ENCODE peak calls at places on chromosomes 1 and 21, in four cellular contexts. One of them, this sample, is unnamed.

GRCh38 chr1:221949996-221950395 is 208.1 kb upstream of the DUSP10 start:
- DNase-seq in tibial artery: no peak
- DNase-seq in activated T-cell treated with anti-CD3 and anti-CD28 coated beads for 4 hours: no peak
- DNase-seq in pancreas: no peak
- DNase-seq in this sample: no peak

GRCh38 chr1:193799948-193800690 is 613.7 kb upstream of the B3GALT2 start:
- DNase-seq in activated T-cell treated with anti-CD3 and anti-CD28 coated beads for 4 hours: no peak
- DNase-seq in pancreas: no peak
- DNase-seq in tibial artery: no peak
- DNase-seq in this sample: no peak

GRCh38 chr1:39981957-39982356 is 27.0 kb downstream of the MFSD2A start:
- DNase-seq in activated T-cell treated with anti-CD3 and anti-CD28 coated beads for 4 hours: no peak
- DNase-seq in tibial artery: no peak
- DNase-seq in pancreas: no peak
- DNase-seq in this sample: no peak

GRCh38 chr1:111214086-111214801 is 13.3 kb upstream of the CHI3L2 start:
- DNase-seq in activated T-cell treated with anti-CD3 and anti-CD28 coated beads for 4 hours: no peak
- DNase-seq in pancreas: no peak
- DNase-seq in tibial artery: no peak
- DNase-seq in this sample: no peak

GRCh38 chr1:14924012-14924452 is 229.5 kb upstream of the TMEM51 start:
- DNase-seq in pancreas: peak; percentile 70
- DNase-seq in tibial artery: peak; percentile 61
- DNase-seq in activated T-cell treated with anti-CD3 and anti-CD28 coated beads for 4 hours: no peak
- DNase-seq in this sample: peak; percentile 92

GRCh38 chr1:68819190-68819829 is 322.4 kb upstream of the DEPDC1 start:
- DNase-seq in pancreas: no peak
- DNase-seq in activated T-cell treated with anti-CD3 and anti-CD28 coated beads for 4 hours: no peak
- DNase-seq in tibial artery: no peak
- DNase-seq in this sample: no peak

GRCh38 chr1:1291611-1292441 is 11.6 kb downstream of the SCNN1D start:
- DNase-seq in tibial artery: peak; percentile 44
- DNase-seq in pancreas: peak; percentile 73
- DNase-seq in activated T-cell treated with anti-CD3 and anti-CD28 coated beads for 4 hours: peak; percentile 64
- DNase-seq in this sample: no peak

GRCh38 chr1:35379317-35380000 is 111.0 kb downstream of the ZMYM4 start:
- DNase-seq in activated T-cell treated with anti-CD3 and anti-CD28 coated beads for 4 hours: no peak
- DNase-seq in tibial artery: no peak
- DNase-seq in pancreas: no peak
- DNase-seq in this sample: peak; percentile 71

GRCh38 chr1:23793018-23793781 is 2.3 kb downstream of the LYPLA2 start:
- DNase-seq in pancreas: peak; percentile 46
- DNase-seq in activated T-cell treated with anti-CD3 and anti-CD28 coated beads for 4 hours: no peak
- DNase-seq in tibial artery: no peak
- DNase-seq in this sample: peak; percentile 90

GRCh38 chr1:234154320-234155251 is 218.7 kb upstream of the COA6 start:
- DNase-seq in tibial artery: no peak
- DNase-seq in activated T-cell treated with anti-CD3 and anti-CD28 coated beads for 4 hours: no peak
- DNase-seq in pancreas: peak; percentile 17
- DNase-seq in this sample: no peak

GRCh38 chr1:26161408-26162219 is 2.7 kb downstream of the FAM110D start:
- DNase-seq in activated T-cell treated with anti-CD3 and anti-CD28 coated beads for 4 hours: no peak
- DNase-seq in pancreas: peak; percentile 54
- DNase-seq in tibial artery: peak; percentile 30
- DNase-seq in this sample: no peak

GRCh38 chr1:65422241-65423203 is 2.1 kb downstream of the LEPR start:
- DNase-seq in pancreas: no peak
- DNase-seq in tibial artery: no peak
- DNase-seq in activated T-cell treated with anti-CD3 and anti-CD28 coated beads for 4 hours: no peak
- DNase-seq in this sample: no peak

GRCh38 chr1:44103270-44104131 is 15.1 kb upstream of the KLF17 start:
- DNase-seq in tibial artery: no peak
- DNase-seq in pancreas: no peak
- DNase-seq in activated T-cell treated with anti-CD3 and anti-CD28 coated beads for 4 hours: no peak
- DNase-seq in this sample: peak; percentile 35

GRCh38 chr1:29397256-29397590 is 160.9 kb downstream of the PTPRU start:
- DNase-seq in tibial artery: no peak
- DNase-seq in activated T-cell treated with anti-CD3 and anti-CD28 coated beads for 4 hours: no peak
- DNase-seq in pancreas: no peak
- DNase-seq in this sample: no peak

GRCh38 chr1:234776875-234777849 is 167.2 kb upstream of the IRF2BP2 start:
- DNase-seq in tibial artery: no peak
- DNase-seq in activated T-cell treated with anti-CD3 and anti-CD28 coated beads for 4 hours: no peak
- DNase-seq in pancreas: no peak
- DNase-seq in this sample: no peak

GRCh38 chr1:208030320-208031091 is 119.6 kb upstream of the CD34 start:
- DNase-seq in activated T-cell treated with anti-CD3 and anti-CD28 coated beads for 4 hours: no peak
- DNase-seq in pancreas: no peak
- DNase-seq in tibial artery: no peak
- DNase-seq in this sample: peak; percentile 59

GRCh38 chr1:54577612-54578011 is 29.6 kb downstream of the ACOT11 start:
- DNase-seq in pancreas: peak; percentile 63
- DNase-seq in activated T-cell treated with anti-CD3 and anti-CD28 coated beads for 4 hours: no peak
- DNase-seq in tibial artery: peak; percentile 87
- DNase-seq in this sample: peak; percentile 89

GRCh38 chr1:33624991-33625870 is 152.8 kb downstream of the ZSCAN20 start:
- DNase-seq in pancreas: no peak
- DNase-seq in tibial artery: no peak
- DNase-seq in activated T-cell treated with anti-CD3 and anti-CD28 coated beads for 4 hours: no peak
- DNase-seq in this sample: no peak

GRCh38 chr1:184486761-184487445 is 100.1 kb downstream of the C1orf21 start:
- DNase-seq in activated T-cell treated with anti-CD3 and anti-CD28 coated beads for 4 hours: no peak
- DNase-seq in tibial artery: no peak
- DNase-seq in pancreas: no peak
- DNase-seq in this sample: no peak

GRCh38 chr1:157819215-157819614 is 705 bp downstream of the FCRL1 start:
- DNase-seq in tibial artery: no peak
- DNase-seq in activated T-cell treated with anti-CD3 and anti-CD28 coated beads for 4 hours: no peak
- DNase-seq in pancreas: no peak
- DNase-seq in this sample: no peak

GRCh38 chr1:114585221-114585620 is 3.8 kb upstream of the BCAS2 start:
- DNase-seq in pancreas: no peak
- DNase-seq in tibial artery: no peak
- DNase-seq in activated T-cell treated with anti-CD3 and anti-CD28 coated beads for 4 hours: no peak
- DNase-seq in this sample: no peak

GRCh38 chr21:42058631-42059111 is 12.4 kb upstream of the UMODL1 start:
- DNase-seq in activated T-cell treated with anti-CD3 and anti-CD28 coated beads for 4 hours: no peak
- DNase-seq in pancreas: no peak
- DNase-seq in tibial artery: no peak
- DNase-seq in this sample: no peak

GRCh38 chr21:35303085-35303484 is 254.0 kb upstream of the RUNX1 start:
- DNase-seq in tibial artery: no peak
- DNase-seq in pancreas: no peak
- DNase-seq in activated T-cell treated with anti-CD3 and anti-CD28 coated beads for 4 hours: no peak
- DNase-seq in this sample: no peak

GRCh38 chr1:178706467-178706866 is 18.6 kb upstream of the RALGPS2 start:
- DNase-seq in activated T-cell treated with anti-CD3 and anti-CD28 coated beads for 4 hours: no peak
- DNase-seq in tibial artery: no peak
- DNase-seq in pancreas: no peak
- DNase-seq in this sample: no peak

GRCh38 chr1:2345297-2346075 is 45.9 kb downstream of the MORN1 start:
- DNase-seq in tibial artery: peak; percentile 3
- DNase-seq in pancreas: no peak
- DNase-seq in activated T-cell treated with anti-CD3 and anti-CD28 coated beads for 4 hours: no peak
- DNase-seq in this sample: peak; percentile 21

GRCh38 chr1:67749844-67750689 is 65.1 kb downstream of the GADD45A start:
- DNase-seq in activated T-cell treated with anti-CD3 and anti-CD28 coated beads for 4 hours: no peak
- DNase-seq in tibial artery: peak; percentile 76
- DNase-seq in pancreas: no peak
- DNase-seq in this sample: no peak

GRCh38 chr1:216075339-216075738 is 347.9 kb downstream of the USH2A start:
- DNase-seq in pancreas: no peak
- DNase-seq in activated T-cell treated with anti-CD3 and anti-CD28 coated beads for 4 hours: no peak
- DNase-seq in tibial artery: no peak
- DNase-seq in this sample: no peak

GRCh38 chr1:230375795-230376194 is 50.3 kb downstream of the PGBD5 start:
- DNase-seq in tibial artery: no peak
- DNase-seq in activated T-cell treated with anti-CD3 and anti-CD28 coated beads for 4 hours: no peak
- DNase-seq in pancreas: peak; percentile 20
- DNase-seq in this sample: no peak

GRCh38 chr1:207818971-207819451 is 67.2 kb downstream of the CD46 start:
- DNase-seq in activated T-cell treated with anti-CD3 and anti-CD28 coated beads for 4 hours: no peak
- DNase-seq in tibial artery: peak; percentile 40
- DNase-seq in pancreas: no peak
- DNase-seq in this sample: no peak

GRCh38 chr1:72397786-72398185 is 115.4 kb upstream of the NEGR1 start:
- DNase-seq in tibial artery: no peak
- DNase-seq in pancreas: no peak
- DNase-seq in activated T-cell treated with anti-CD3 and anti-CD28 coated beads for 4 hours: no peak
- DNase-seq in this sample: no peak

GRCh38 chr1:117826551-117827078 is 102.8 kb downstream of the GDAP2 start:
- DNase-seq in activated T-cell treated with anti-CD3 and anti-CD28 coated beads for 4 hours: no peak
- DNase-seq in tibial artery: peak; percentile 53
- DNase-seq in pancreas: peak; percentile 53
- DNase-seq in this sample: no peak

GRCh38 chr1:150612014-150612345 is 17.4 kb downstream of the ENSA start:
- DNase-seq in tibial artery: no peak
- DNase-seq in activated T-cell treated with anti-CD3 and anti-CD28 coated beads for 4 hours: no peak
- DNase-seq in pancreas: no peak
- DNase-seq in this sample: no peak

GRCh38 chr1:156809281-156809680 is 7.4 kb downstream of the SH2D2A start:
- DNase-seq in pancreas: no peak
- DNase-seq in tibial artery: no peak
- DNase-seq in activated T-cell treated with anti-CD3 and anti-CD28 coated beads for 4 hours: no peak
- DNase-seq in this sample: no peak

GRCh38 chr1:37477946-37478345 is 3.6 kb downstream of the ZC3H12A start:
- DNase-seq in activated T-cell treated with anti-CD3 and anti-CD28 coated beads for 4 hours: no peak
- DNase-seq in tibial artery: no peak
- DNase-seq in pancreas: no peak
- DNase-seq in this sample: peak; percentile 36

GRCh38 chr1:117003253-117003875 is 1.8 kb downstream of the CD101 start:
- DNase-seq in activated T-cell treated with anti-CD3 and anti-CD28 coated beads for 4 hours: no peak
- DNase-seq in tibial artery: no peak
- DNase-seq in pancreas: no peak
- DNase-seq in this sample: no peak